ENCODE peak calls at places on chromosomes 12 and 14, in six cellular contexts. One of them, this sample, is unnamed. For H3K9me3, the result is how much of the 10 kb centered on the place peaks cover.

GRCh38 chr12:110861729-110862128 is 14.9 kb downstream of the CCDC63 start:
- DNase-seq in small intestine: no peak
- DNase-seq in BE2C: no peak
- DNase-seq in ovary: no peak
- DNase-seq in naive thymus-derived CD4-positive, alpha-beta T cell: no peak
- DNase-seq in prostate gland: no peak
- DNase-seq in this sample: no peak

GRCh38 chr12:4140607-4141301 is 132.8 kb upstream of the CCND2 start:
- DNase-seq in small intestine: no peak
- DNase-seq in BE2C: no peak
- DNase-seq in ovary: no peak
- DNase-seq in naive thymus-derived CD4-positive, alpha-beta T cell: no peak
- DNase-seq in prostate gland: no peak
- DNase-seq in this sample: no peak

GRCh38 chr12:110312581-110313360 is 31.7 kb downstream of the ATP2A2 start:
- DNase-seq in small intestine: peak
- DNase-seq in BE2C: no peak
- DNase-seq in ovary: no peak
- DNase-seq in naive thymus-derived CD4-positive, alpha-beta T cell: no peak
- DNase-seq in prostate gland: no peak
- DNase-seq in this sample: no peak

GRCh38 chr14:89956294-89957009 is 725 bp downstream of the TDP1 start:
- DNase-seq in small intestine: peak
- DNase-seq in BE2C: peak
- DNase-seq in ovary: peak
- DNase-seq in naive thymus-derived CD4-positive, alpha-beta T cell: peak
- DNase-seq in prostate gland: peak
- DNase-seq in this sample: peak

GRCh38 chr12:108839890-108840230 is 17.5 kb downstream of the SSH1 start:
- DNase-seq in small intestine: no peak
- DNase-seq in BE2C: no peak
- DNase-seq in ovary: no peak
- DNase-seq in naive thymus-derived CD4-positive, alpha-beta T cell: no peak
- DNase-seq in prostate gland: no peak
- DNase-seq in this sample: peak

GRCh38 chr14:75279739-75280447 is 1.3 kb downstream of the FOS start:
- DNase-seq in small intestine: no peak
- DNase-seq in BE2C: no peak
- DNase-seq in ovary: peak
- DNase-seq in naive thymus-derived CD4-positive, alpha-beta T cell: no peak
- DNase-seq in prostate gland: no peak
- DNase-seq in this sample: peak

GRCh38 chr14:56156096-56156495 is 37.9 kb downstream of the PELI2 start:
- DNase-seq in small intestine: no peak
- DNase-seq in BE2C: no peak
- DNase-seq in ovary: no peak
- DNase-seq in naive thymus-derived CD4-positive, alpha-beta T cell: no peak
- DNase-seq in prostate gland: no peak
- DNase-seq in this sample: no peak

GRCh38 chr12:121996945-121997612 is 24.6 kb upstream of the BCL7A start:
- DNase-seq in small intestine: no peak
- DNase-seq in BE2C: no peak
- DNase-seq in ovary: no peak
- DNase-seq in naive thymus-derived CD4-positive, alpha-beta T cell: no peak
- DNase-seq in prostate gland: no peak
- DNase-seq in this sample: no peak

GRCh38 chr12:64450057-64450640 is 1.8 kb upstream of the TBK1 start:
- DNase-seq in small intestine: no peak
- DNase-seq in BE2C: no peak
- DNase-seq in ovary: no peak
- DNase-seq in naive thymus-derived CD4-positive, alpha-beta T cell: no peak
- DNase-seq in prostate gland: no peak
- DNase-seq in this sample: no peak

GRCh38 chr12:91704446-91704845 is 441.2 kb downstream of the BTG1 start:
- DNase-seq in small intestine: no peak
- DNase-seq in BE2C: no peak
- DNase-seq in ovary: no peak
- DNase-seq in naive thymus-derived CD4-positive, alpha-beta T cell: no peak
- DNase-seq in prostate gland: no peak
- DNase-seq in this sample: no peak

GRCh38 chr12:57632369-57632897 is 568 bp downstream of the B4GALNT1 start:
- DNase-seq in small intestine: no peak
- DNase-seq in BE2C: peak
- DNase-seq in ovary: peak
- DNase-seq in naive thymus-derived CD4-positive, alpha-beta T cell: no peak
- DNase-seq in prostate gland: no peak
- DNase-seq in this sample: no peak

GRCh38 chr12:69130064-69130463 is 109.3 kb upstream of the CPSF6 start:
- DNase-seq in small intestine: no peak
- DNase-seq in BE2C: no peak
- DNase-seq in ovary: no peak
- DNase-seq in naive thymus-derived CD4-positive, alpha-beta T cell: no peak
- DNase-seq in prostate gland: no peak
- DNase-seq in this sample: no peak

GRCh38 chr14:95039993-95040348 is 117.4 kb downstream of the DICER1 start:
- DNase-seq in small intestine: no peak
- DNase-seq in BE2C: no peak
- DNase-seq in ovary: no peak
- DNase-seq in naive thymus-derived CD4-positive, alpha-beta T cell: no peak
- DNase-seq in prostate gland: no peak
- DNase-seq in this sample: no peak

GRCh38 chr14:79842270-79842669 is 369.0 kb downstream of the DIO2 start:
- DNase-seq in small intestine: no peak
- DNase-seq in BE2C: peak
- DNase-seq in ovary: no peak
- DNase-seq in naive thymus-derived CD4-positive, alpha-beta T cell: no peak
- DNase-seq in prostate gland: no peak
- DNase-seq in this sample: no peak

GRCh38 chr12:14774074-14774943 is 29.0 kb downstream of the WBP11 start:
- DNase-seq in small intestine: peak
- DNase-seq in BE2C: peak
- DNase-seq in ovary: peak
- DNase-seq in naive thymus-derived CD4-positive, alpha-beta T cell: peak
- DNase-seq in prostate gland: peak
- DNase-seq in this sample: peak

GRCh38 chr14:89190779-89191513 is 226.1 kb downstream of the FOXN3 start:
- DNase-seq in small intestine: no peak
- DNase-seq in BE2C: peak
- DNase-seq in ovary: no peak
- DNase-seq in naive thymus-derived CD4-positive, alpha-beta T cell: no peak
- DNase-seq in prostate gland: no peak
- DNase-seq in this sample: no peak

GRCh38 chr12:54404061-54405004 is 14.7 kb downstream of the ITGA5 start:
- DNase-seq in small intestine: peak
- DNase-seq in BE2C: peak
- DNase-seq in ovary: peak
- DNase-seq in naive thymus-derived CD4-positive, alpha-beta T cell: peak
- DNase-seq in prostate gland: no peak
- DNase-seq in this sample: peak

GRCh38 chr14:104659764-104660523 is 29.5 kb upstream of the INF2 start:
- DNase-seq in small intestine: no peak
- DNase-seq in BE2C: no peak
- DNase-seq in ovary: no peak
- DNase-seq in naive thymus-derived CD4-positive, alpha-beta T cell: no peak
- DNase-seq in prostate gland: no peak
- DNase-seq in this sample: no peak

GRCh38 chr12:53274445-53274844 is 6.3 kb downstream of the ESPL1 start:
- DNase-seq in small intestine: no peak
- DNase-seq in BE2C: no peak
- DNase-seq in ovary: no peak
- DNase-seq in naive thymus-derived CD4-positive, alpha-beta T cell: no peak
- DNase-seq in prostate gland: no peak
- DNase-seq in this sample: no peak

GRCh38 chr12:31846405-31846804 is 112.8 kb upstream of the RESF1 start:
- DNase-seq in small intestine: no peak
- DNase-seq in BE2C: no peak
- DNase-seq in ovary: no peak
- DNase-seq in naive thymus-derived CD4-positive, alpha-beta T cell: no peak
- DNase-seq in prostate gland: no peak
- DNase-seq in this sample: no peak

GRCh38 chr12:31853520-31853919 is 105.7 kb upstream of the RESF1 start:
- DNase-seq in small intestine: no peak
- DNase-seq in BE2C: no peak
- DNase-seq in ovary: no peak
- DNase-seq in naive thymus-derived CD4-positive, alpha-beta T cell: no peak
- DNase-seq in prostate gland: no peak
- DNase-seq in this sample: no peak

GRCh38 chr12:31853977-31854376 is 105.2 kb upstream of the RESF1 start:
- DNase-seq in small intestine: no peak
- DNase-seq in BE2C: no peak
- DNase-seq in ovary: no peak
- DNase-seq in naive thymus-derived CD4-positive, alpha-beta T cell: no peak
- DNase-seq in prostate gland: no peak
- DNase-seq in this sample: no peak

GRCh38 chr12:31849090-31849687 is 110.0 kb upstream of the RESF1 start:
- DNase-seq in small intestine: no peak
- DNase-seq in BE2C: no peak
- DNase-seq in ovary: no peak
- DNase-seq in naive thymus-derived CD4-positive, alpha-beta T cell: no peak
- DNase-seq in prostate gland: no peak
- DNase-seq in this sample: no peak

GRCh38 chr12:31850268-31850667 is 108.9 kb upstream of the RESF1 start:
- DNase-seq in small intestine: no peak
- DNase-seq in BE2C: no peak
- DNase-seq in ovary: no peak
- DNase-seq in naive thymus-derived CD4-positive, alpha-beta T cell: no peak
- DNase-seq in prostate gland: no peak
- DNase-seq in this sample: no peak
- H3K9me3 ChIP-seq in small intestine: under half
- H3K9me3 ChIP-seq in BE2C: under half
- H3K9me3 ChIP-seq in ovary: under half
- H3K9me3 ChIP-seq in naive thymus-derived CD4-positive, alpha-beta T cell: under half
- H3K9me3 ChIP-seq in prostate gland: under half
- H3K9me3 ChIP-seq in this sample: under half

DNA sequence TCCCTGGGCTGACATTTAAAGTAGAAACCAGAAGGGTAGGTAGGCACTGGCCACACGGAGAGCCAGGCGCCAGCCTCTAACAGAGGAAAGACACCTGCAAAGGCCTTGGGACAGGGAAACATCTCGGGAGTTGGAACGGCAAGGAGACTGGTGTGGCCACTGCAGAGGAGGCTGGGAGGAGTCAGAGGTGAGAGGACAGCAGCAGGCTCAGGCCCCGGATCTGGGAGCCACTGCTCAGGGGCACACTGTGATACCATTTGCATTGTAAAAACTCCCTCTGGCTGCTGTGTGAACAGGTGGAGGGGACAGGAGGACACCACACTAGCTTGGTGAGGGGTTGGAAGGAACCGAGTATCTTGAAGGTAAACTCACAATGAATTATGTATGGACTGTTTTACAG is 2.7 kb downstream of the ANHX start:
- DNase-seq in small intestine: no peak
- DNase-seq in BE2C: no peak
- DNase-seq in ovary: no peak
- DNase-seq in naive thymus-derived CD4-positive, alpha-beta T cell: no peak
- DNase-seq in prostate gland: no peak
- DNase-seq in this sample: no peak
- H3K9me3 ChIP-seq in small intestine: under half
- H3K9me3 ChIP-seq in BE2C: under half
- H3K9me3 ChIP-seq in ovary: under half
- H3K9me3 ChIP-seq in naive thymus-derived CD4-positive, alpha-beta T cell: under half
- H3K9me3 ChIP-seq in prostate gland: under half
- H3K9me3 ChIP-seq in this sample: under half

DNA sequence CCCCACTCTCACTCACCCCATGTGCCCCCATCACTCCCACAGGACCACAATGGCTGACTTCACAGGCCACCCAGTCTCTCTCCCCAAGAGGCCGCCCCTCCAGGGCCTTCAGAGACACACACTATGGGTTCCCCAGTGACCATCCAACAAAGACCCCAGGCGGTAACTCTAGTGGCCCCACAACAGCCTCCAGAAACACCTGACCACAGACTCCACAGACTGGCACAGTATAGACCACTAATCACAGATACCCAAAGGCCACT is 3.0 kb downstream of the ZNF605 start:
- DNase-seq in small intestine: no peak
- DNase-seq in BE2C: no peak
- DNase-seq in ovary: no peak
- DNase-seq in naive thymus-derived CD4-positive, alpha-beta T cell: no peak
- DNase-seq in prostate gland: no peak
- DNase-seq in this sample: no peak
- H3K9me3 ChIP-seq in small intestine: under half
- H3K9me3 ChIP-seq in BE2C: under half
- H3K9me3 ChIP-seq in ovary: under half
- H3K9me3 ChIP-seq in naive thymus-derived CD4-positive, alpha-beta T cell: under half
- H3K9me3 ChIP-seq in prostate gland: under half
- H3K9me3 ChIP-seq in this sample: under half

GRCh38 chr12:22615963-22616501 is 8.9 kb upstream of the ETNK1 start:
- DNase-seq in small intestine: no peak
- DNase-seq in BE2C: no peak
- DNase-seq in ovary: no peak
- DNase-seq in naive thymus-derived CD4-positive, alpha-beta T cell: no peak
- DNase-seq in prostate gland: no peak
- DNase-seq in this sample: no peak
- H3K9me3 ChIP-seq in small intestine: under half
- H3K9me3 ChIP-seq in BE2C: under half
- H3K9me3 ChIP-seq in ovary: under half
- H3K9me3 ChIP-seq in naive thymus-derived CD4-positive, alpha-beta T cell: under half
- H3K9me3 ChIP-seq in prostate gland: under half
- H3K9me3 ChIP-seq in this sample: under half

This sample was measured in CD8-positive, alpha-beta memory T cell.